ENCODE peak calls at places on chromosomes 6 and 20, in nine cellular contexts. R is astrocyte of the spinal cord, K is pancreas, S is astrocyte of the cerebellum, X is astrocyte, G is gastrocnemius medialis, U is choroid plexus epithelial cell, T is NB4, N is retinal pigment epithelial cell. J is an unnamed sample.

GRCh38 chr20:19231359-19232035 is 19.1 kb downstream of the SLC24A3 start:
- DNase-seq in G (no peak), R (no peak), T (peak; percentile 60), X (no peak), K (no peak), S (no peak), N (no peak), U (no peak), J (no peak)

GRCh38 chr20:24478584-24478983 is 9.2 kb downstream of the SYNDIG1 start:
- DNase-seq in G (no peak), R (no peak), X (no peak), U (no peak), S (no peak), N (no peak), T (no peak), K (no peak), J (no peak)

GRCh38 chr20:63128956-63129355 is 87.0 kb downstream of the YTHDF1 start:
- DNase-seq in G (no peak), K (no peak), R (no peak), T (no peak), U (no peak), N (no peak), X (no peak), S (no peak), J (no peak)

GRCh38 chr6:90429713-90430112 is 133.1 kb upstream of the BACH2 start:
- DNase-seq in S (no peak), X (peak; percentile 11), R (peak; percentile 30), N (no peak), U (peak; percentile 36), G (no peak), T (no peak), K (no peak), J (no peak)

GRCh38 chr6:32659856-32660595 is 6.4 kb downstream of the HLA-DQB1 start:
- DNase-seq in X (no peak), R (no peak), U (no peak), T (no peak), K (no peak), S (no peak), G (no peak), N (no peak), J (no peak)

GRCh38 chr6:138454976-138455706 is 44.2 kb downstream of the NHSL1 start:
- DNase-seq in K (no peak), T (no peak), S (no peak), X (peak; percentile 12), R (no peak), U (peak; percentile 34), N (no peak), G (no peak), J (no peak)

GRCh38 chr6:113178349-113178748 is 678.8 kb upstream of the MARCKS start:
- DNase-seq in G (no peak), X (peak; percentile 51), U (no peak), K (no peak), S (peak; percentile 18), T (no peak), R (peak; percentile 50), N (no peak), J (no peak)

GRCh38 chr20:50026746-50027575 is 44.2 kb downstream of the SNAI1 start:
- DNase-seq in K (no peak), T (no peak), U (no peak), X (peak; percentile 62), R (peak; percentile 28), S (no peak), G (no peak), N (no peak), J (no peak)

DNA sequence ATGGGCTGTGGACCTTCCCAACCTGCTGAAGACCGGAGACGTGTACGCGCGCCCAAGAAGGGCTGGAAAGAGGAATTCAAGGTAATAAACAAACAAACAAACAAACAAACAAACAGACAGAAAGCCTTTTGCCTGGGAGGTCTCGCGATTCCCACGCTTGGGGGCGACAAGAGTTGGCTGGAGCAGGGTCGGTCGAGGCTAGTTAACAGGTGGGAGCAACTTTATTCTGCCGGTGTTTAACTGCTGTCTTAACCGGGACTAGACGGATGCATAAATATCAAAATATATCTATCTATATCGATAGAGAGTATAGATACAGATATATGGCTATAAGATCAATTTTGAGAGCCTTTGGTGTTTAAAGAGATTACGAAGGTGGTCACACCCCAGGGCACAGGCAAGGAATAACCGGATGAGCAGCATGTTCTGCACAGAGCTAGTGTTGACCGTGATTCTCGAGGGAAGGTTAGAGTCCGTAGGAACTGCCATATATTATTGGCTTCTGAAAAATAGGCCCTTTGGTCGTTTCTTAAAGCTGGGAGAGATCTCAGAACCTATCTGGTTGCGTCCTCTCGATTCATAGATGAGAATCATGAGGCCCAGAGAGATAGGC is 514 bp downstream of the STMND1 start:
- DNase-seq in T (no peak), G (no peak), S (no peak), N (no peak), K (no peak), R (no peak), X (no peak), U (no peak), J (no peak)
- H3K4me3 ChIP-seq in T (no peak overlapping the region), G (peak overlapping the region; percentile 35), S (peak overlapping the region; percentile 43), N (peak overlapping the region; percentile 51), K (peak overlapping the region; percentile 62), R (peak overlapping the region; percentile 31), X (peak overlapping the region; percentile 63), U (peak overlapping the region; percentile 43), J (peak overlapping the region; percentile 42)

GRCh38 chr6:7153807-7154206 is 46.0 kb downstream of the RREB1 start:
- DNase-seq in R (no peak), T (peak; percentile 51), N (no peak), G (no peak), U (no peak), K (no peak), S (no peak), X (no peak), J (no peak)

GRCh38 chr6:7152467-7152866 is 44.7 kb downstream of the RREB1 start:
- DNase-seq in X (no peak), S (no peak), T (peak; percentile 62), G (no peak), N (no peak), K (no peak), R (no peak), U (no peak), J (no peak)

GRCh38 chr6:7155871-7156579 is 48.3 kb downstream of the RREB1 start:
- DNase-seq in U (no peak), K (no peak), X (no peak), T (no peak), S (no peak), R (no peak), G (no peak), N (no peak), J (no peak)

GRCh38 chr6:7156666-7157278 is 49.0 kb downstream of the RREB1 start:
- DNase-seq in N (no peak), T (peak; percentile 55), G (no peak), R (peak; percentile 62), U (no peak), K (no peak), S (no peak), X (peak; percentile 81), J (no peak)

DNA sequence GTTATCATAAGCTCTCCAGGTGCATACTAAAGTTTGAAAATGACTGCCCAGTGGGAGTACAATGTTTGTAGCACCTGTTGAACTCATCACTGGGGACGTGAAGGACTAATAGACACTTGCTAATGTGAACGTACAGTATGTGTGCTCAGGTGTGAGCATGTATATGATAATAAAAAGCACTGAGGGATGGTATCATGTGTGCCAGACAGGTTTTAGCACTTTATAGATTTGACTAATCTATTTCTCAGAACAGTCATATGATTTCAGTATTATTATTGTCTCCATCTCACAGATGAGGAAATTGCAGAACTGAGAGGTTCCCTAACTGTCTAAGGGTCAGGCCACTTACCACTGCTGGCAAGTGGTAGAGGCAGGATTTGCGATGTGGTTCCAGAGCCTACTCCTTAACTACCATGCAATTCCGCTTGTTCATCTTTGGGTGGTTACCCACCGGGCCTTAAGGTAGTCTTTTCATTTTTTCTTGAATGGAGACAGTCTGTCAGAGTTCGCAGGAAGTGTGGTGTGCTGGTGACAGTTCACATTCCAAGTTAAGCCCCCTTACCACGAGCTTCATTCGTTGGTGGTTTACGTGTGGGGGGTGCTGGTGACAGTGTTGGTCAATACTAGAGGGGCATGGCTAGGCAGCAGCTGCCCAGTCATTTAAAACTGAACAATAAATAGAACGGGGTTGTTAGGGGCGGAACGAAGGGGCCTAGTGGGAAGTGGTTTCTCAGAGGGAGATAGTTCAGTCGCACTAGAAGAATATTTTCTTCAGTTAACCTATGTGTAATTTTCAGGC is 46.8 kb downstream of the RREB1 start:
- DNase-seq in X (no peak), R (no peak), U (no peak), K (no peak), G (no peak), S (no peak), N (no peak), T (peak; percentile 99), J (no peak)
- H3K4me3 ChIP-seq in X (no peak overlapping the region), R (no peak overlapping the region), U (no peak overlapping the region), K (no peak overlapping the region), G (no peak overlapping the region), S (no peak overlapping the region), N (no peak overlapping the region), T (peak overlapping the region; percentile 39), J (no peak overlapping the region)

GRCh38 chr6:47440722-47441121 is 36.9 kb upstream of the CD2AP start:
- DNase-seq in T (no peak), X (no peak), R (no peak), N (no peak), K (no peak), U (no peak), S (no peak), G (no peak), J (no peak)
- H3K4me3 ChIP-seq in T (no peak overlapping the region), X (no peak overlapping the region), R (no peak overlapping the region), N (no peak overlapping the region), K (no peak overlapping the region), U (no peak overlapping the region), S (no peak overlapping the region), G (no peak overlapping the region), J (no peak overlapping the region)

DNA sequence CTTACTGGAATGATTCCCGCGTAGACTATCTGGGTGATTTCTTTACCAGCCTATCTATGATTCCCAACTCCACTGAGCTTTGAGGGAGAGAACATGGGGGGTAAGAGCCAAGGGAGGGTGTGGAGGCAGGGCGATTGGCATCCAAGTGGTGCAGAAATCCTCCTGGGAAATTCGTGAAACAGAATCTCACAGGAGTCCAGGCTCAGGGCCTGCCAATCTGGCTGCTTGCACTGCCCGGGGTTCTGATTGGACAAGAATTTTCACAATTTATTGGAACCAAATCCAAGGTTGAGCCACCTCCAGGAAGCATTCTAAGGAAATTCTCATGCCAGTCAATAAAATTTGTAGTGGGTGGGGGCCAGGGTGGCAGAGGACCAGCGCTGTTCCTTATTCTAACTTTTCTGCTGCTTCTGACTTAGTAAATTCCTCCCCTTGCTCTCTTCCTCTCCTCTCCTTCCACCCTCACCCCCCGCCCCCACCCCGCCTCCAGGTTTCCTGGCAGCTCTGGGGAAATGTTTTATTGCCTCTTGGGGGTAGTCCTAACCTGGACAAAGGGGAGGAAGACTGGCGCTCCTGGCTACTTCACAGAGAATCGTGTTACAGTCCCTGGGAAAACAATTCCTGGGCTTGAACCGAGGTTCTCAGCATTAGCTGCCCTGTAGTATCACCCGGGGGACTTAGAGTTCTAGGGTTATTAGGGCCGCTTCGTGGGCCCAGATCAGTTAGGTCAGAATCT is 3.1 kb downstream of the BMP6 start:
- DNase-seq in K (no peak), T (no peak), G (no peak), N (no peak), X (no peak), R (no peak), U (no peak), S (no peak), J (no peak)
- H3K4me3 ChIP-seq in K (no peak overlapping the region), T (no peak overlapping the region), G (peak overlapping the region; percentile 57), N (peak overlapping the region; percentile 73), X (peak overlapping the region; percentile 56), R (no peak overlapping the region), U (peak overlapping the region; percentile 23), S (peak overlapping the region; percentile 38), J (no peak overlapping the region)